ENCODE peak calls at places on chromosomes 2 and 18, in ten cellular contexts. G is HT1080; N is heart left ventricle; K is frontal cortex; A is uterus; F is Caki2; S is GM23248; T is NCI-H2107; Z is CD8-positive, alpha-beta T cell; U is WTC11. Y is an unnamed sample.

GRCh38 chr2:234963785-234964615 is 12.2 kb downstream of the SH3BP4 start:
- DNase-seq in T (no peak), S (peak), N (no peak), F (no peak), K (no peak), G (no peak), Z (no peak), A (peak), U (no peak), Y (no peak)

GRCh38 chr2:145040433-145040832 is 520.5 kb upstream of the ZEB2 start:
- DNase-seq in A (no peak), N (no peak), Z (no peak), G (no peak), F (no peak), T (no peak), U (no peak), K (no peak), S (no peak), Y (no peak)

GRCh38 chr2:238339814-238340213 is 19.5 kb downstream of the TRAF3IP1 start:
- DNase-seq in A (no peak), S (no peak), G (no peak), Z (no peak), K (no peak), N (no peak), T (no peak), F (no peak), U (no peak), Y (no peak)

GRCh38 chr2:108184421-108184820 is 55.3 kb upstream of the SULT1C3 start:
- DNase-seq in N (no peak), U (no peak), A (no peak), Z (no peak), G (peak), K (no peak), S (peak), T (no peak), F (no peak), Y (no peak)

GRCh38 chr2:212177724-212178123 is 360.9 kb downstream of the ERBB4 start:
- DNase-seq in F (no peak), A (no peak), N (no peak), Z (no peak), G (no peak), T (no peak), U (no peak), K (no peak), S (peak), Y (no peak)

GRCh38 chr2:106566050-106566449 is 78.9 kb downstream of the CD8B2 start:
- DNase-seq in N (peak), S (peak), F (peak), G (peak), K (no peak), T (no peak), Z (no peak), U (no peak), A (peak), Y (peak)

GRCh38 chr2:218567797-218568189 is 358 bp downstream of the USP37 start:
- DNase-seq in G (no peak), S (no peak), N (no peak), Z (no peak), A (no peak), F (no peak), K (no peak), U (no peak), T (no peak), Y (no peak)

GRCh38 chr2:198312621-198313483 is 508.5 kb downstream of the PLCL1 start:
- DNase-seq in T (no peak), G (no peak), Z (no peak), N (no peak), S (no peak), U (no peak), A (no peak), F (no peak), K (no peak), Y (no peak)

GRCh38 chr2:43945439-43945838 is 50.4 kb downstream of the LRPPRC start:
- DNase-seq in S (no peak), G (no peak), Z (no peak), T (no peak), N (no peak), A (no peak), F (no peak), K (no peak), U (no peak), Y (no peak)

GRCh38 chr2:8567469-8568108 is 114.3 kb upstream of the ID2 start:
- DNase-seq in U (no peak), K (no peak), Z (no peak), G (no peak), S (peak), F (no peak), A (no peak), T (peak), N (no peak), Y (no peak)

GRCh38 chr18:2898131-2898640 is 51.4 kb downstream of the EMILIN2 start:
- DNase-seq in Z (no peak), G (peak), U (no peak), K (no peak), A (peak), F (peak), S (peak), N (no peak), T (no peak), Y (no peak)

GRCh38 chr2:156339110-156339847 is 6.8 kb upstream of the NR4A2 start:
- DNase-seq in S (no peak), G (no peak), K (no peak), N (no peak), A (no peak), U (no peak), Z (no peak), T (no peak), F (peak), Y (no peak)

GRCh38 chr18:27184115-27185024 is 738 bp downstream of the CHST9 start:
- DNase-seq in U (peak), G (no peak), N (no peak), T (no peak), S (no peak), K (no peak), A (no peak), Z (no peak), F (no peak), Y (no peak)

GRCh38 chr2:129877289-129877741 is 102.2 kb upstream of the RAB6C start:
- DNase-seq in G (peak), F (peak), K (peak), N (peak), T (peak), U (peak), A (peak), Z (peak), S (peak), Y (peak)

GRCh38 chr2:120905298-120905697 is 169.6 kb downstream of the GLI2 start:
- DNase-seq in G (no peak), T (no peak), U (no peak), F (no peak), K (no peak), N (no peak), S (no peak), A (no peak), Z (no peak), Y (no peak)

GRCh38 chr18:12628706-12629702 is 28.9 kb downstream of the SPIRE1 start:
- DNase-seq in S (peak), G (peak), N (no peak), U (no peak), F (peak), Z (no peak), A (no peak), K (no peak), T (no peak), Y (no peak)

GRCh38 chr18:48140738-48141137 is 210.3 kb upstream of the SMAD2 start:
- DNase-seq in U (no peak), T (no peak), N (no peak), K (no peak), A (no peak), G (no peak), F (no peak), Z (no peak), S (no peak), Y (no peak)

GRCh38 chr2:10265328-10266132 is 37.2 kb upstream of the HPCAL1 start:
- DNase-seq in F (no peak), T (no peak), N (no peak), Z (no peak), U (peak), S (peak), G (no peak), A (no peak), K (no peak), Y (no peak)

GRCh38 chr2:239692348-239692747 is 291.5 kb upstream of the HDAC4 start:
- DNase-seq in N (no peak), T (no peak), F (no peak), Z (no peak), S (no peak), U (no peak), K (no peak), A (no peak), G (no peak), Y (peak)

GRCh38 chr18:10377956-10378355 is 76.5 kb upstream of the APCDD1 start:
- DNase-seq in Z (no peak), F (no peak), A (no peak), G (no peak), S (peak), N (no peak), U (no peak), T (no peak), K (no peak), Y (no peak)

GRCh38 chr2:3222636-3223035 is 155.0 kb downstream of the EIPR1 start:
- DNase-seq in A (no peak), F (peak), S (no peak), Z (peak), N (no peak), T (no peak), K (no peak), U (no peak), G (no peak), Y (no peak)

GRCh38 chr2:169397697-169398096 is 35.4 kb upstream of the LRP2 start:
- DNase-seq in T (no peak), K (peak), U (no peak), F (no peak), G (no peak), A (no peak), S (no peak), N (no peak), Z (no peak), Y (no peak)